ENCODE peak calls at places on chromosomes 13 and 19, in six cellular contexts. P is ecto neural progenitor cell, Y is germinal center, Q is Kasumi-1, F is RWPE2, A is hepatocyte. L is an unnamed sample.

GRCh38 chr13:30907167-30907761 is 1.2 kb downstream of the MEDAG start:
- DNase-seq in A (peak; percentile 54), Q (no peak), Y (no peak), F (no peak), P (no peak), L (no peak)

GRCh38 chr19:33796164-33797100 is at the start of gene KCTD15:
- DNase-seq in Y (no peak), A (peak; percentile 68), P (peak; percentile 87), Q (peak; percentile 9), F (no peak), L (no peak)

GRCh38 chr13:59774511-59774911 is 389.2 kb downstream of the DIAPH3 start:
- DNase-seq in F (no peak), Q (no peak), Y (no peak), P (no peak), A (peak; percentile 22), L (peak; percentile 18)

GRCh38 chr19:30621326-30621920 is 249.2 kb downstream of the ZNF536 start:
- DNase-seq in F (no peak), Q (no peak), A (no peak), P (no peak), Y (no peak), L (no peak)

GRCh38 chr13:38417727-38418126 is 68.1 kb downstream of the UFM1 start:
- DNase-seq in F (no peak), A (peak; percentile 9), Y (no peak), Q (peak; percentile 19), P (no peak), L (no peak)

GRCh38 chr19:16419671-16420394 is 51.9 kb downstream of the EPS15L1 start:
- DNase-seq in F (no peak), P (no peak), Y (no peak), A (no peak), Q (no peak), L (no peak)

GRCh38 chr19:37933965-37934364 is 27.0 kb downstream of the SIPA1L3 start:
- DNase-seq in Q (no peak), P (no peak), F (no peak), Y (no peak), A (peak; percentile 70), L (no peak)

GRCh38 chr13:74945637-74946036 is 536.3 kb downstream of the TBC1D4 start:
- DNase-seq in A (no peak), Y (no peak), Q (no peak), P (no peak), F (no peak), L (no peak)

GRCh38 chr13:66543780-66544179 is 686.4 kb downstream of the PCDH9 start:
- DNase-seq in P (no peak), F (no peak), A (no peak), Q (no peak), Y (no peak), L (no peak)

GRCh38 chr13:53005631-53006030 is 23.0 kb upstream of the OLFM4 start:
- DNase-seq in F (no peak), Y (no peak), Q (no peak), A (no peak), P (no peak), L (no peak)

GRCh38 chr13:107884564-107884963 is 330.8 kb downstream of the LIG4 start:
- DNase-seq in Y (no peak), Q (no peak), F (no peak), A (no peak), P (no peak), L (no peak)

GRCh38 chr13:79808475-79808874 is 327.5 kb downstream of the NDFIP2 start:
- DNase-seq in P (no peak), A (no peak), Q (no peak), F (no peak), Y (no peak), L (no peak)

GRCh38 chr13:112721198-112722104 is 31.6 kb downstream of the ATP11A start:
- DNase-seq in Y (no peak), F (no peak), P (no peak), Q (no peak), A (no peak), L (no peak)